ENCODE peak calls at places on chromosomes 1 and 21, in nine cellular contexts. F, A, I, O, D, Z, G, J and B are unnamed samples.

GRCh38 chr1:24743404-24744211 is 1.6 kb upstream of the CLIC4 start:
- DNase-seq in A (no peak), F (peak; percentile 52), G (no peak), O (peak; percentile 42), Z (peak; percentile 88), I (no peak), D (no peak), J (peak; percentile 53), B (peak; percentile 53)

GRCh38 chr1:39105841-39106765 is 80.0 kb downstream of the NDUFS5 start:
- DNase-seq in I (no peak), Z (peak; percentile 51), F (peak; percentile 57), J (peak; percentile 61), G (peak; percentile 43), O (peak; percentile 51), A (peak; percentile 53), D (peak; percentile 32), B (peak; percentile 63)

GRCh38 chr1:228792601-228793000 is 57.3 kb downstream of the RHOU start:
- DNase-seq in Z (no peak), J (no peak), O (no peak), D (no peak), I (no peak), A (no peak), F (no peak), G (no peak), B (no peak)

GRCh38 chr1:181676269-181676668 is 193.0 kb downstream of the CACNA1E start:
- DNase-seq in F (no peak), J (peak; percentile 77), A (no peak), O (peak; percentile 8), G (peak; percentile 10), D (no peak), I (no peak), Z (peak; percentile 45), B (peak; percentile 11)

GRCh38 chr1:149917590-149918144 is at the start of gene SV2A:
- DNase-seq in I (no peak), G (peak; percentile 53), Z (peak; percentile 69), O (peak; percentile 61), D (no peak), A (peak; percentile 80), F (no peak), J (no peak), B (no peak)

GRCh38 chr1:44672254-44672955 is 1.9 kb downstream of the TMEM53 start:
- DNase-seq in Z (peak; percentile 44), D (peak; percentile 25), O (peak; percentile 88), A (no peak), G (no peak), F (no peak), J (peak; percentile 57), I (no peak), B (no peak)

GRCh38 chr1:16151200-16151708 is 4.6 kb downstream of the EPHA2 start:
- DNase-seq in O (peak; percentile 56), Z (no peak), J (peak; percentile 43), I (no peak), F (no peak), A (no peak), D (no peak), G (no peak), B (no peak)

GRCh38 chr1:226919587-226919986 is 20.5 kb upstream of the COQ8A start:
- DNase-seq in O (no peak), D (no peak), J (no peak), A (no peak), F (no peak), I (no peak), Z (no peak), G (no peak), B (no peak)

GRCh38 chr1:19477284-19478240 is 7.8 kb downstream of the CAPZB start:
- DNase-seq in F (no peak), G (peak; percentile 33), Z (no peak), D (peak; percentile 61), A (no peak), I (no peak), J (no peak), O (no peak), B (no peak)

GRCh38 chr1:32933742-32934322 is 30.8 kb downstream of the RNF19B start:
- DNase-seq in D (no peak), O (peak; percentile 31), F (peak; percentile 85), G (no peak), J (peak; percentile 47), Z (no peak), A (peak; percentile 59), I (no peak), B (peak; percentile 6)

GRCh38 chr1:41103761-41104160 is 82.2 kb upstream of the SLFNL1 start:
- DNase-seq in D (peak; percentile 15), G (no peak), Z (no peak), A (no peak), I (no peak), O (no peak), F (no peak), J (no peak), B (no peak)

GRCh38 chr1:212791261-212791675 is 309 bp downstream of the NSL1 start:
- DNase-seq in I (no peak), Z (peak; percentile 81), A (no peak), G (no peak), O (no peak), F (no peak), J (peak; percentile 94), D (no peak), B (peak; percentile 75)

GRCh38 chr1:24491577-24492360 is 10.9 kb upstream of the RCAN3 start:
- DNase-seq in Z (no peak), D (no peak), F (no peak), A (no peak), G (no peak), I (no peak), O (no peak), J (no peak), B (no peak)

GRCh38 chr21:31530364-31530763 is 129.1 kb upstream of the SOD1 start:
- DNase-seq in F (no peak), I (no peak), J (no peak), O (no peak), Z (no peak), A (no peak), D (no peak), G (no peak), B (no peak)

GRCh38 chr1:85311818-85312217 is 35.4 kb upstream of the BCL10 start:
- DNase-seq in I (no peak), J (no peak), D (no peak), F (no peak), Z (peak; percentile 50), O (no peak), G (no peak), A (no peak), B (no peak)

GRCh38 chr1:2108213-2108876 is 58.1 kb downstream of the PRKCZ start:
- DNase-seq in D (no peak), G (no peak), J (no peak), O (peak; percentile 35), A (no peak), Z (peak; percentile 46), F (no peak), I (no peak), B (no peak)

GRCh38 chr1:229819091-229819490 is 193.0 kb downstream of the URB2 start:
- DNase-seq in A (no peak), Z (peak; percentile 2), F (no peak), D (no peak), G (no peak), J (peak; percentile 38), O (peak; percentile 2), I (no peak), B (no peak)

GRCh38 chr1:84509029-84509428 is 2.6 kb upstream of the GNG5 start:
- DNase-seq in J (no peak), I (no peak), O (no peak), F (no peak), Z (no peak), A (no peak), G (no peak), D (no peak), B (no peak)

GRCh38 chr1:94773296-94773809 is 46.8 kb upstream of the SLC44A3 start:
- DNase-seq in F (no peak), O (no peak), G (no peak), A (no peak), J (no peak), D (no peak), Z (no peak), I (no peak), B (no peak)

GRCh38 chr1:158506369-158506987 is 34.5 kb downstream of the OR10R2 start:
- DNase-seq in J (peak; percentile 61), F (no peak), O (no peak), I (no peak), A (no peak), Z (peak; percentile 10), D (peak; percentile 29), G (peak; percentile 59), B (peak; percentile 36)

GRCh38 chr1:50416150-50416527 is 7.1 kb downstream of the DMRTA2 start:
- DNase-seq in I (no peak), G (no peak), J (no peak), A (no peak), D (no peak), F (no peak), O (no peak), Z (no peak), B (no peak)

GRCh38 chr1:203378529-203379271 is 27.8 kb upstream of the FMOD start:
- DNase-seq in I (no peak), F (no peak), J (no peak), A (peak; percentile 76), O (no peak), Z (peak; percentile 27), G (no peak), D (no peak), B (no peak)

GRCh38 chr1:114352797-114353196 is 158.2 kb downstream of the TRIM33 start:
- DNase-seq in G (no peak), O (no peak), J (no peak), A (no peak), I (no peak), D (no peak), Z (no peak), F (no peak), B (no peak)

GRCh38 chr1:117512728-117513321 is 93.0 kb upstream of the TENT5C start:
- DNase-seq in D (peak; percentile 32), G (no peak), A (no peak), J (peak; percentile 32), O (peak; percentile 35), F (no peak), I (no peak), Z (peak; percentile 35), B (peak; percentile 17)

GRCh38 chr21:39445339-39446269 is at the start of gene LCA5L:
- DNase-seq in F (peak; percentile 92), D (peak; percentile 89), O (peak; percentile 87), A (peak; percentile 86), Z (peak; percentile 84), J (peak; percentile 87), I (peak; percentile 82), G (peak; percentile 92), B (peak; percentile 80)

GRCh38 chr1:200258447-200259375 is 151.1 kb downstream of the ZNF281 start:
- DNase-seq in Z (peak; percentile 33), J (peak; percentile 62), F (no peak), O (peak; percentile 25), D (peak; percentile 24), G (no peak), I (no peak), A (no peak), B (no peak)

GRCh38 chr1:109281680-109282496 is 1.1 kb downstream of the PSRC1 start:
- DNase-seq in D (no peak), F (no peak), A (peak; percentile 14), O (no peak), Z (peak; percentile 16), J (no peak), I (no peak), G (no peak), B (no peak)

GRCh38 chr21:15054089-15054488 is 10.7 kb downstream of the NRIP1 start:
- DNase-seq in J (no peak), I (no peak), Z (no peak), O (no peak), F (peak; percentile 30), D (no peak), G (no peak), A (no peak), B (no peak)

GRCh38 chr1:162720996-162721395 is 69.5 kb upstream of the HSD17B7 start:
- DNase-seq in G (no peak), I (no peak), O (peak; percentile 33), F (no peak), Z (peak; percentile 35), J (no peak), D (no peak), A (no peak), B (peak; percentile 11)